ENCODE peak calls at places on chromosomes 13 and 19, in ten cellular contexts. H is neural crest cell; F is colonic mucosa; J is left ventricle myocardium inferior; V is progenitor cell of endocrine pancreas; G is adrenal gland; A is heart right ventricle; T is CD4-positive, alpha-beta T cell; L is GM12864; Y is body of pancreas. Z is an unnamed sample.

GRCh38 chr19:33720155-33720493 is 76.5 kb upstream of the KCTD15 start:
- DNase-seq in H (no peak), F (no peak), J (no peak), V (no peak), G (no peak), A (no peak), T (no peak), L (no peak), Y (no peak), Z (no peak)

GRCh38 chr13:95288899-95289500 is 12.3 kb downstream of the ABCC4 start:
- DNase-seq in H (no peak), F (no peak), J (no peak), V (no peak), G (no peak), A (no peak), T (no peak), L (no peak), Y (no peak), Z (no peak)

GRCh38 chr19:47882890-47883289 is 3.2 kb downstream of the SULT2A1 start:
- DNase-seq in H (no peak), F (no peak), J (no peak), V (no peak), G (no peak), A (no peak), T (no peak), L (no peak), Y (no peak), Z (no peak)

GRCh38 chr13:31200636-31200970 is 828 bp downstream of the B3GLCT start:
- DNase-seq in H (peak; percentile 47), F (peak; percentile 54), J (peak; percentile 40), V (peak; percentile 53), G (peak; percentile 64), A (peak; percentile 66), T (no peak), L (no peak), Y (peak; percentile 59), Z (peak; percentile 46)

GRCh38 chr13:93309886-93310520 is 83.4 kb downstream of the GPC6 start:
- DNase-seq in H (peak; percentile 6), F (no peak), J (no peak), V (no peak), G (no peak), A (no peak), T (no peak), L (no peak), Y (no peak), Z (no peak)

GRCh38 chr19:54928299-54928698 is 19.0 kb downstream of the NLRP7 start:
- DNase-seq in H (no peak), F (no peak), J (no peak), V (no peak), G (no peak), A (no peak), T (no peak), L (no peak), Y (no peak), Z (no peak)

GRCh38 chr13:49234741-49235140 is 13.0 kb upstream of the CDADC1 start:
- DNase-seq in H (no peak), F (no peak), J (no peak), V (no peak), G (no peak), A (no peak), T (no peak), L (no peak), Y (no peak), Z (no peak)

GRCh38 chr13:30978981-30979956 is 46.8 kb downstream of the TEX26 start:
- DNase-seq in H (peak; percentile 48), F (peak; percentile 38), J (no peak), V (no peak), G (peak; percentile 47), A (peak; percentile 28), T (no peak), L (no peak), Y (peak; percentile 19), Z (peak; percentile 28)

GRCh38 chr19:16268676-16269319 is 55.8 kb upstream of the KLF2 start:
- DNase-seq in H (no peak), F (no peak), J (no peak), V (no peak), G (no peak), A (no peak), T (no peak), L (no peak), Y (no peak), Z (no peak)

GRCh38 chr19:45477713-45478453 is 10.1 kb downstream of the FOSB start:
- DNase-seq in H (no peak), F (no peak), J (no peak), V (no peak), G (no peak), A (no peak), T (no peak), L (no peak), Y (no peak), Z (peak; percentile 47)

GRCh38 chr19:44303305-44303704 is 1.5 kb downstream of the ZNF235 start:
- DNase-seq in H (no peak), F (no peak), J (no peak), V (no peak), G (no peak), A (no peak), T (no peak), L (no peak), Y (no peak), Z (no peak)

GRCh38 chr19:19362075-19362474 is 41.4 kb downstream of the MAU2 start:
- DNase-seq in H (no peak), F (no peak), J (no peak), V (no peak), G (no peak), A (no peak), T (no peak), L (no peak), Y (no peak), Z (no peak)

GRCh38 chr19:29013988-29014387 is 199.0 kb downstream of the UQCRFS1 start:
- DNase-seq in H (no peak), F (no peak), J (no peak), V (no peak), G (no peak), A (no peak), T (no peak), L (no peak), Y (no peak), Z (no peak)

GRCh38 chr19:29010276-29010675 is 202.7 kb downstream of the UQCRFS1 start:
- DNase-seq in H (no peak), F (no peak), J (no peak), V (no peak), G (no peak), A (no peak), T (no peak), L (no peak), Y (no peak), Z (no peak)

GRCh38 chr19:29013325-29013724 is 199.6 kb downstream of the UQCRFS1 start:
- DNase-seq in H (no peak), F (no peak), J (no peak), V (no peak), G (no peak), A (no peak), T (no peak), L (no peak), Y (no peak), Z (no peak)

GRCh38 chr19:29014857-29015436 is 198.0 kb downstream of the UQCRFS1 start:
- DNase-seq in H (no peak), F (no peak), J (no peak), V (no peak), G (no peak), A (no peak), T (no peak), L (no peak), Y (no peak), Z (no peak)

GRCh38 chr19:29012457-29012856 is 200.5 kb downstream of the UQCRFS1 start:
- DNase-seq in H (no peak), F (no peak), J (no peak), V (no peak), G (no peak), A (no peak), T (no peak), L (no peak), Y (no peak), Z (no peak)
- TF ChIP-seq CTCF in H (no peak), F (no peak), J (no peak), V (no peak), G (no peak), A (no peak), T (no peak), L (no peak), Y (no peak), Z (no peak)

DNA sequence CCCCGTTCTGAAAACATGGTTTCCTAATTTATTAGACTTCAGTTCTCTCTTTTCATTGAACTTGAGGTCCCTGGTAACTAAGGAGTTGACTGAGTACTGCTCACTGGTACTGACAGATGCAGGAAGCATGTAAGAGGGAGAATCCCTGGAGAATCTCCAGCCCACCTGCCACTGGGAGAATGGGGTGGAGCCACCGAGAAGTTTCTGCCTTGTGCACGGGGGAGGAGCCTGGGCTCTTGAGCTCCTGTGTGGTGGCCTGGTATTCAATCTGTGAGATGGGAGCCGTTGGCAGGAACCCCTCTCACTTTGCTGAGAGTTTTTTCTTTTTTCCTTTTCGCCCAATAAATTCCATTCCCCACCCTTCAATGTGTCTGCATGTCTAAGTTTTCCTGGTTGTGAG is 13.2 kb upstream of the AKAP11 start:
- DNase-seq in H (no peak), F (no peak), J (no peak), V (no peak), G (no peak), A (no peak), T (no peak), L (no peak), Y (no peak), Z (no peak)
- TF ChIP-seq CTCF in H (no peak), F (no peak), J (no peak), V (no peak), G (no peak), A (no peak), T (no peak), L (no peak), Y (no peak), Z (no peak)

DNA sequence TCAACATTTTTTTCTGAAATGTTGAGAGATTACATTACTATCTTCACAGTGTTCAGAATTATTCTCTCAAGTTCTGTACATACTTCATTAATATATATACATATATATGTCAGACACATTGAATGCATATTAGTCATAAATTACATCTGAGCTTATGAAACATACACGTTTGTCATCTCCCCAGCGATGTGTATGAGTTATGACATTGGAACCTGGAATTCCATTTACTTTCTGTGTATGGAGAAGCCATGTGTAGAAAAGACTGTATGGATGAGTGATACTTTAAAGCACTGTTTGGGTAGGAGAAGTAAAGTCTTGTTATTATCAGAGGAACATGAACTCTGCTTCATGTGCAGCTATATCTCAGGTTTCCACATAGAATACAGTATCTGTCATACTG is 167.2 kb downstream of the FGF14 start:
- DNase-seq in H (no peak), F (no peak), J (no peak), V (no peak), G (no peak), A (no peak), T (no peak), L (no peak), Y (no peak), Z (no peak)
- TF ChIP-seq CTCF in H (no peak), F (no peak), J (no peak), V (no peak), G (no peak), A (no peak), T (no peak), L (no peak), Y (no peak), Z (no peak)

DNA sequence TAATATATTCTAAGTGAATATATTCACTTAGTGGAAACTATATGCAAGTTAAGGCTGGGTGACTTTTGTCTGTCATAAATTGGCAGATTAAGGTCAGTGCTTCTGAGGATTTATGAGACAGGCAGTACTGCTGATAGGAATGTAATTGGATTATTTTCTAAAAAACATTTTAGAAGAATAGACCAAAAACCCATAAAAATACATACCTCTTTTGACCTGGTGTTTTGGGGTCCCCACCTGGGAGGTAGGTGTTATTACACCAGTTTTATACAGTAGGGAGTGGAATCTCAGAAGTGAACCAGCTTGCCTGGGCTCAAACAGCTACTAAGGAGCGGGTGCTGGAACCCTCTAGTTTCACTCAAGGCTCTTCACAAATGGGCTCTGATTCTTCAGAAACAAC is 25.3 kb downstream of the COG3 start:
- DNase-seq in H (no peak), F (no peak), J (no peak), V (no peak), G (no peak), A (no peak), T (no peak), L (no peak), Y (no peak), Z (peak; percentile 5)
- TF ChIP-seq CTCF in H (peak; percentile 48), F (no peak), J (peak; percentile 43), V (peak; percentile 46), G (no peak), A (no peak), T (peak; percentile 66), L (peak; percentile 53), Y (peak; percentile 36), Z (no peak)

Z was measured in Calu3.